ENCODE peak calls at places on chromosomes 7 and 10, in eight cellular contexts. D, Z, T, I, P, N, R and W are unnamed samples.
A peak's percentile ranks its signal among the peaks of the same experiment; 100 is the strongest.

GRCh38 chr10:75283150-75284096 is 47.7 kb upstream of the COMTD1 start:
- DNase-seq in D (peak; percentile 85), Z (peak; percentile 41), T (peak; percentile 60), I (no peak), P (no peak), N (no peak), R (peak; percentile 24), W (no peak)

GRCh38 chr7:82450759-82451158 is 7.2 kb upstream of the CACNA2D1 start:
- DNase-seq in D (no peak), Z (no peak), T (no peak), I (no peak), P (no peak), N (no peak), R (no peak), W (no peak)

GRCh38 chr7:151993977-151994676 is 31.3 kb upstream of the GALNT11 start:
- DNase-seq in D (peak; percentile 10), Z (no peak), T (no peak), I (no peak), P (no peak), N (no peak), R (peak; percentile 70), W (no peak)

GRCh38 chr7:137961200-137962177 is 40.4 kb downstream of the CREB3L2 start:
- DNase-seq in D (no peak), Z (no peak), T (no peak), I (no peak), P (no peak), N (no peak), R (peak; percentile 59), W (no peak)

GRCh38 chr10:9922123-9922685 is 1095.5 kb upstream of the CELF2 start:
- DNase-seq in D (no peak), Z (no peak), T (no peak), I (no peak), P (no peak), N (no peak), R (no peak), W (no peak)

GRCh38 chr7:43878867-43879266 is 9.6 kb upstream of the MRPS24 start:
- DNase-seq in D (no peak), Z (no peak), T (no peak), I (no peak), P (no peak), N (no peak), R (no peak), W (no peak)

GRCh38 chr7:42097756-42098155 is 139.3 kb downstream of the GLI3 start:
- DNase-seq in D (peak; percentile 61), Z (peak; percentile 67), T (peak; percentile 82), I (no peak), P (no peak), N (no peak), R (peak; percentile 96), W (no peak)

GRCh38 chr7:23544913-23545354 is 13.2 kb upstream of the TRA2A start:
- DNase-seq in D (peak; percentile 82), Z (peak; percentile 19), T (peak; percentile 16), I (peak; percentile 74), P (no peak), N (no peak), R (peak; percentile 75), W (peak; percentile 42)

GRCh38 chr7:79664884-79665676 is 211.6 kb upstream of the MAGI2 start:
- DNase-seq in D (no peak), Z (no peak), T (no peak), I (no peak), P (no peak), N (no peak), R (no peak), W (no peak)

GRCh38 chr7:140061607-140061930 is 1.2 kb downstream of the PARP12 start:
- DNase-seq in D (no peak), Z (no peak), T (no peak), I (no peak), P (no peak), N (no peak), R (no peak), W (no peak)

GRCh38 chr7:26500749-26501352 is 209.2 kb downstream of the SNX10 start:
- DNase-seq in D (peak; percentile 30), Z (no peak), T (peak; percentile 3), I (peak; percentile 13), P (no peak), N (no peak), R (peak; percentile 43), W (peak; percentile 30)

GRCh38 chr10:44752451-44753441 is 158.4 kb upstream of the TMEM72 start:
- DNase-seq in D (no peak), Z (no peak), T (peak; percentile 83), I (no peak), P (no peak), N (no peak), R (peak; percentile 75), W (no peak)

GRCh38 chr7:20754001-20754400 is 32.7 kb downstream of the SP8 start:
- DNase-seq in D (no peak), Z (no peak), T (no peak), I (no peak), P (no peak), N (no peak), R (no peak), W (no peak)

GRCh38 chr10:75508239-75508813 is 76.9 kb downstream of the LRMDA start:
- DNase-seq in D (no peak), Z (no peak), T (peak; percentile 36), I (no peak), P (no peak), N (no peak), R (peak; percentile 73), W (no peak)

GRCh38 chr7:88756806-88757205 is 2.7 kb upstream of the ZNF804B start:
- DNase-seq in D (no peak), Z (no peak), T (no peak), I (no peak), P (no peak), N (no peak), R (no peak), W (no peak)

DNA sequence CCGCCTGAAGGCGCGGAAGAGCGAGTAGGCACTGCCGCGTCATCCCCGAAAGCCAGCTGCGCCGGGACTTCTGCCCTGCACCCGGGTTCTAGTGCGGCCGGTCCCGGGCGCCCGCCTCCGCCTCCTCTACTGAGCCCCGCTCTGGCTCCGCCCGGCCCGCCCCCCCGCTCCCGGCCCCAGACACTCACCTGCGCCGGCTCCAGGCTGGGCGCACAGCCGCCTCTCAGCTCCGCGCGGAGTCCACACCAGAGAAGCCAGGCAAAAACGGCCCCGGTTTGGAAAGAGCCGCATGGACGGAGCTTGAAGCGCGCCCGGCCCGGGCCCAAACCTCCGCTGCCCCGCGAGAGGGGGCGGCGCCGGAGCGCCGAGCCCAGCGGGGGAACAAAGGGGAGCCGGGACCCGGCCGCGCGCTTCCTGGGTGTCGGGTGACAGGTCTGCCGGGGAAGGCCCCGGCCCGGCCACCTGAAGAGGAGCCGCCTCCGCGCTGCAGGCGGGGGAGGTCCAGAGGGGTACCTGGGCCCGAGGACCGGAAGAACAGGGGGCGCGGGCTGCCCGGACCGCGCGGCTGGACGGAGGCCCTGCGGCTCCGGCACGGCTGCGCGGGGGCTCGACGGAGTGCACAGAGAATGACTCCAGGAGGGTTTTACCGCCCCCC is 168.2 kb downstream of the NRF1 start:
- DNase-seq in D (no peak), Z (peak; percentile 69), T (no peak), I (peak; percentile 89), P (peak; percentile 68), N (no peak), R (peak; percentile 79), W (no peak)
- H3K4me3 ChIP-seq in D (peak overlapping the region; percentile 41), Z (peak overlapping the region; percentile 98), T (peak overlapping the region; percentile 17), I (peak overlapping the region; percentile 84), P (peak overlapping the region; percentile 31), N (peak overlapping the region; percentile 18), R (peak overlapping the region; percentile 68), W (peak overlapping the region; percentile 79)

GRCh38 chr7:94909023-94909466 is 1.7 kb downstream of the PPP1R9A start:
- DNase-seq in D (no peak), Z (no peak), T (no peak), I (no peak), P (no peak), N (no peak), R (no peak), W (no peak)
- H3K4me3 ChIP-seq in D (peak overlapping the region; percentile 28), Z (peak overlapping the region; percentile 83), T (peak overlapping the region; percentile 50), I (peak overlapping the region; percentile 79), P (no peak overlapping the region), N (peak overlapping the region; percentile 65), R (no peak overlapping the region), W (no peak overlapping the region)

GRCh38 chr10:8026349-8027259 is 27.9 kb upstream of the GATA3 start:
- DNase-seq in D (peak; percentile 94), Z (no peak), T (no peak), I (peak; percentile 53), P (no peak), N (no peak), R (no peak), W (no peak)
- H3K4me3 ChIP-seq in D (no peak overlapping the region), Z (no peak overlapping the region), T (peak overlapping the region; percentile 31), I (peak overlapping the region; percentile 1), P (no peak overlapping the region), N (no peak overlapping the region), R (no peak overlapping the region), W (no peak overlapping the region)

GRCh38 chr10:43401627-43402026 is 7.4 kb downstream of the HNRNPF start:
- DNase-seq in D (peak; percentile 90), Z (no peak), T (no peak), I (no peak), P (no peak), N (no peak), R (no peak), W (no peak)
- H3K4me3 ChIP-seq in D (no peak overlapping the region), Z (no peak overlapping the region), T (no peak overlapping the region), I (no peak overlapping the region), P (no peak overlapping the region), N (no peak overlapping the region), R (no peak overlapping the region), W (no peak overlapping the region)